ENCODE peak calls at places on chromosomes 7 and 10, in five cellular contexts. V, G, L, A and N are unnamed samples.

GRCh38 chr10:89283988-89284475 is 17.8 kb upstream of the IFIT2 start:
- DNase-seq in G (no peak), V (peak; percentile 48), L (no peak), A (peak; percentile 88), N (peak; percentile 38)

GRCh38 chr10:80200687-80201086 is 4.7 kb downstream of the ANXA11 start:
- DNase-seq in L (no peak), A (no peak), V (no peak), G (no peak), N (no peak)

GRCh38 chr10:94069884-94070283 is 76.2 kb downstream of the PLCE1 start:
- DNase-seq in V (no peak), G (no peak), L (no peak), A (peak; percentile 18), N (peak; percentile 7)

GRCh38 chr7:2029936-2030335 is 202.8 kb downstream of the MAD1L1 start:
- DNase-seq in G (no peak), L (no peak), A (no peak), V (no peak), N (no peak)

GRCh38 chr10:87656431-87657072 is 3.1 kb upstream of the PAPSS2 start:
- DNase-seq in L (no peak), V (peak; percentile 4), A (peak; percentile 31), G (no peak), N (no peak)

GRCh38 chr10:98425511-98426352 is 10.8 kb upstream of the PYROXD2 start:
- DNase-seq in G (no peak), L (peak; percentile 26), V (peak; percentile 6), A (peak; percentile 37), N (peak; percentile 34)

GRCh38 chr10:21700474-21700873 is 166.4 kb downstream of the MLLT10 start:
- DNase-seq in L (no peak), G (no peak), A (no peak), V (no peak), N (no peak)

GRCh38 chr10:70903262-70903921 is 15.0 kb upstream of the PCBD1 start:
- DNase-seq in A (peak; percentile 9), L (no peak), V (peak; percentile 16), G (no peak), N (peak; percentile 28)

GRCh38 chr10:100184426-100185219 is 1.2 kb downstream of the ERLIN1 start:
- DNase-seq in A (no peak), G (no peak), V (no peak), L (no peak), N (no peak)

GRCh38 chr7:66283003-66283920 is 78.1 kb downstream of the TPST1 start:
- DNase-seq in G (no peak), V (no peak), L (no peak), A (peak; percentile 83), N (no peak)

GRCh38 chr7:149459540-149460433 is 1.1 kb downstream of the ZNF777 start:
- DNase-seq in V (no peak), A (no peak), G (no peak), L (no peak), N (peak; percentile 28)

GRCh38 chr10:8539056-8539455 is 484.6 kb downstream of the GATA3 start:
- DNase-seq in A (no peak), L (no peak), G (no peak), V (no peak), N (no peak)

GRCh38 chr7:90596745-90597526 is 815 bp downstream of the CDK14 start:
- DNase-seq in A (peak; percentile 28), L (no peak), G (no peak), V (no peak), N (peak; percentile 22)